ENCODE peak calls at places on chromosome 20, in four cellular contexts. O is MM.1S, F is HCT116, R is GM23248. E is an unnamed sample.

GRCh38 chr20:43725666-43726065 is 1.1 kb downstream of the GTSF1L start:
- DNase-seq in O (no peak), F (no peak), R (no peak), E (no peak)

GRCh38 chr20:1302578-1303541 is 26.1 kb downstream of the SDCBP2 start:
- DNase-seq in O (no peak), F (no peak), R (no peak), E (no peak)

GRCh38 chr20:460707-461106 is 1.6 kb downstream of the TBC1D20 start:
- DNase-seq in O (no peak), F (no peak), R (peak), E (no peak)

GRCh38 chr20:48717095-48717958 is 110.5 kb downstream of the PREX1 start:
- DNase-seq in O (no peak), F (no peak), R (no peak), E (no peak)

GRCh38 chr20:10414982-10415650 is 18.9 kb downstream of the MKKS start:
- DNase-seq in O (no peak), F (no peak), R (peak), E (peak)

GRCh38 chr20:2521369-2522305 is 12.9 kb upstream of the ZNF343 start:
- DNase-seq in O (peak), F (peak), R (peak), E (peak)

GRCh38 chr20:36606171-36607116 is 865 bp downstream of the RAB5IF start:
- DNase-seq in O (peak), F (no peak), R (peak), E (peak)

GRCh38 chr20:8019998-8020247 is 362 bp upstream of the TMX4 start:
- DNase-seq in O (no peak), F (no peak), R (no peak), E (no peak)

GRCh38 chr20:56924976-56925695 is 296.0 kb downstream of the TFAP2C start:
- DNase-seq in O (no peak), F (no peak), R (peak), E (no peak)

GRCh38 chr20:7492257-7492656 is 448.0 kb downstream of the HAO1 start:
- DNase-seq in O (no peak), F (no peak), R (no peak), E (no peak)

GRCh38 chr20:24499472-24499871 is 30.0 kb downstream of the SYNDIG1 start:
- DNase-seq in O (no peak), F (no peak), R (no peak), E (no peak)

GRCh38 chr20:11740975-11741374 is 176.7 kb upstream of the BTBD3 start:
- DNase-seq in O (no peak), F (no peak), R (no peak), E (peak)

GRCh38 chr20:6868864-6869263 is 101.4 kb downstream of the BMP2 start:
- DNase-seq in O (peak), F (no peak), R (no peak), E (no peak)

GRCh38 chr20:4152696-4153235 is 137.4 kb upstream of the RNF24 start:
- DNase-seq in O (no peak), F (no peak), R (peak), E (peak)

GRCh38 chr20:36728986-36729385 is 16.9 kb downstream of the NDRG3 start:
- DNase-seq in O (no peak), F (no peak), R (peak), E (peak)

GRCh38 chr20:47244451-47244850 is 112.0 kb downstream of the ZMYND8 start:
- DNase-seq in O (no peak), F (no peak), R (no peak), E (no peak)

GRCh38 chr20:41889125-41889870 is 271.1 kb upstream of the CHD6 start:
- DNase-seq in O (no peak), F (peak), R (no peak), E (peak)

GRCh38 chr20:43737925-43738324 is 11.1 kb upstream of the GTSF1L start:
- DNase-seq in O (no peak), F (no peak), R (no peak), E (no peak)

GRCh38 chr20:1309439-1309847 is 19.5 kb downstream of the SDCBP2 start:
- DNase-seq in O (no peak), F (no peak), R (no peak), E (no peak)

GRCh38 chr20:35111141-35111888 is 18.7 kb upstream of the TRPC4AP start:
- DNase-seq in O (no peak), F (no peak), R (peak), E (peak)

GRCh38 chr20:43492101-43492500 is 15.4 kb upstream of the L3MBTL1 start:
- DNase-seq in O (no peak), F (no peak), R (no peak), E (peak)

GRCh38 chr20:24817351-24817750 is 131.7 kb upstream of the CST7 start:
- DNase-seq in O (no peak), F (no peak), R (no peak), E (no peak)

GRCh38 chr20:17896771-17897369 is 71.7 kb downstream of the SNX5 start:
- DNase-seq in O (peak), F (no peak), R (peak), E (no peak)

GRCh38 chr20:36830791-36831691 is 44.9 kb upstream of the TLDC2 start:
- DNase-seq in O (no peak), F (no peak), R (peak), E (peak)

GRCh38 chr20:51404297-51405060 is 138.0 kb downstream of the NFATC2 start:
- DNase-seq in O (peak), F (no peak), R (no peak), E (no peak)

GRCh38 chr20:24909086-24909780 is 39.8 kb upstream of the CST7 start:
- DNase-seq in O (no peak), F (no peak), R (no peak), E (no peak)

GRCh38 chr20:15476781-15477180 is 1096.5 kb downstream of the KIF16B start:
- DNase-seq in O (no peak), F (no peak), R (no peak), E (no peak)

GRCh38 chr20:25090492-25091429 is 8.8 kb upstream of the VSX1 start:
- DNase-seq in O (peak), F (no peak), R (no peak), E (peak)

GRCh38 chr20:14986026-14986655 is 648.7 kb upstream of the FLRT3 start:
- DNase-seq in O (no peak), F (no peak), R (no peak), E (peak)

GRCh38 chr20:39155996-39156395 is 193.9 kb downstream of the DHX35 start:
- DNase-seq in O (no peak), F (no peak), R (no peak), E (no peak)

GRCh38 chr20:14959506-14960493 is 622.4 kb upstream of the FLRT3 start:
- DNase-seq in O (peak), F (no peak), R (peak), E (peak)

GRCh38 chr20:62267543-62267942 is 29.2 kb downstream of the OSBPL2 start:
- DNase-seq in O (no peak), F (no peak), R (no peak), E (no peak)

GRCh38 chr20:62265365-62265764 is 27.0 kb downstream of the OSBPL2 start:
- DNase-seq in O (no peak), F (no peak), R (no peak), E (no peak)

GRCh38 chr20:62266851-62267250 is 28.5 kb downstream of the OSBPL2 start:
- DNase-seq in O (no peak), F (no peak), R (no peak), E (no peak)

GRCh38 chr20:62268228-62268900 is 30.0 kb downstream of the OSBPL2 start:
- DNase-seq in O (no peak), F (no peak), R (no peak), E (no peak)

DNA sequence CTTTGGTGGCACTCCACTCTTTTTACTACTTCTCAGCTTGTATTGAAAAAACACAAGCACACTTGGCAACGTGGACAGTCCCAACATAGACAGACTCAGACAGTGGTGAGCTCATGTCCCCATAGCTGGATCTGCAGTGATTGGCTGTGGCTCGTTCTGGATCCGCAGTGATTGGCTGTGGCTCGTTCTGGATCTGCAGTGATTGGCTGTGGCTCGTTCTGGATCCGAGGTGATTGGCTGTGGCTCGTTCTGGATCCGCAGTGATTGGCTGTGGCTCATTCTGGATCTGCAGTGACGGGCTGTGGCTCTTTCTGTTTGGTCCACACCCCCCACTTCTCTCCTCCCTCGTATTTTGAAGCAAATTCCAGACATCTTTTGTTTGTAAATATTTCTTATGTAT is 28.0 kb downstream of the OSBPL2 start:
- DNase-seq in O (no peak), F (no peak), R (no peak), E (peak)
- TF ChIP-seq EZH2phosphoT487 in O (no peak), F (no peak), R (no peak), E (no peak)

DNA sequence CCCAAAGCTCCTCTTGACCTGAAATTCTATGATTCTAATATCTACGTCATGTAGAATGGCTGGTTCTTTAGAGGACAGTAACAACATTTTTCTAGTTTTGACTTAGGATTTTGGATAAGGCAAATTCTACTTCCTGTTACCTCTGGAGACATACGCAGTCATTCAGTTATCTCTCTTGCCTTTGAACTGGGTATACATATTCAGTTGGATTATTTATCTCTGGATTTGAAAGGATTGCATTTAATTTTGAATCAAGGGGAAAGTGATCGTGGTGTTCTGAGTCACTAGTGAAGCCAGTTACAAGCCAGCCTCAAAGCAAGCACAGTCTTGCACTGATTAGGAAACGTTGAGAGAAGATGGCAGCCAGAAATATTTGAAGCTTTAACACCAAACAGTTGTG is 35.3 kb upstream of the BCAS1 start:
- DNase-seq in O (no peak), F (no peak), R (peak), E (no peak)
- TF ChIP-seq EZH2 in O (no peak), F (no peak), R (no peak), E (no peak)

GRCh38 chr20:13838664-13839063 is 53.8 kb downstream of the NDUFAF5 start:
- DNase-seq in O (no peak), F (no peak), R (no peak), E (no peak)
- TF ChIP-seq EZH2phosphoT487 in O (no peak), F (no peak), R (no peak), E (no peak)

GRCh38 chr20:64104667-64105451 is 2.5 kb downstream of the NPBWR2 start:
- DNase-seq in O (no peak), F (no peak), R (no peak), E (no peak)

GRCh38 chr20:64103871-64104666 is 3.3 kb downstream of the NPBWR2 start:
- DNase-seq in O (no peak), F (no peak), R (no peak), E (no peak)

GRCh38 chr20:64100946-64101688 is 6.2 kb downstream of the NPBWR2 start:
- DNase-seq in O (no peak), F (no peak), R (no peak), E (no peak)

GRCh38 chr20:64101731-64102621 is 5.4 kb downstream of the NPBWR2 start:
- DNase-seq in O (peak), F (no peak), R (peak), E (peak)

DNA sequence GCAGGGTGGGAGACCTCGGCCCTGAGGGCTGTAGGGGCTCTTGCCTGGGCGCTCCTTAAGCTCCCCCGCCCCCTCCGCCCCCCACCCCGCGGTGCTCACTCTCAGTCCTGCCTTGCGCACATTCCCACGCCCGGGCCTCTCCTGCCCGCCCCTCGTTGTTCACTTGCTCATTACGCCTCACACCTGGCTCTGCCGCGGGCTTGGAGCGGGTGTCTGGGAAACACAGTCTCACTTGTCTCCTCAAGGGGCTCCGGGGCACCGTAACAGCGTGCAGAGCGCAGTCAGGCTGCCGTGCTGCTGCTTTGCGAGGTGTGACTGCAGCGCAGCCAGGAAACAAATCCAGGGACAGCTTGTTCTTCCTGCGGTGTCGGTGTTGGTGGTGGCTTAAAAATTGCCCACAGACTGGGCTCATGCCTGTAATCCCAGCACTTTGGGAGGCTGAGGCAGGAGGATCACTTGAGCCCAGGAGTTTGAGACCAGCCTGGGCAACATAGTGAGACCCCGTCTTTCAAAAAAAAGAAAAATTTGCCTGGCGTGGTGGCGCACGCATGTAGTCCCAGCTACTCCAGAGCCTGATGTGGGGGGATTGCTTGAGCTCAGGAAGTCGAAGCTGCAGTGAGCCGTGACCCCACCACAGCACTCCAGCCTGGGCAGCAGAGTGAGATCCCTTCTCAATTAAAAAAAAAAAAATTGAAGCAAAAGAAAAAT is 4.6 kb downstream of the NPBWR2 start:
- DNase-seq in O (no peak), F (no peak), R (no peak), E (no peak)
- TF ChIP-seq EZH2 in O (no peak), F (no peak), R (peak), E (no peak)

DNA sequence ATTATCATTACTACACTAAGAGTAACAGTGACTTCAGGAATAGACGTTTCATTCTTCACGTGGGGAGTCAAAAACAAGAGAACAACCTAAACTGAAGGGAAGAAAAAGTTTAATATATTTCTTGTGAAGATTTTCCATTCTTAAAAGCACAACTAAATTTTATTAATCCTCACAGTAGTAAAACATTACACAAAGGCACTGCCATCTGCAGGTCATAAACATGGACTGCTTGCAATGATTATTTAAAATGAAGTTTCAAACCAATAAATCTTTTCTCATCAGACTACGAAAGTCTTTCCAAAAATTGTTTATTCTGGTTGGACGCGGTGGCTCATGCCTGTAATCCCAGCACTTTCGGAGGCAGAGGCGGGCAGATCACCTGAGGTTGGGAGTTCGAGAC is 2.6 kb downstream of the NCOA5 start:
- DNase-seq in O (no peak), F (no peak), R (peak), E (peak)
- TF ChIP-seq EZH2phosphoT487 in O (no peak), F (no peak), R (no peak), E (no peak)

GRCh38 chr20:19212524-19213502 is at the start of gene SLC24A3:
- DNase-seq in O (peak), F (no peak), R (peak), E (peak)
- TF ChIP-seq EZH2 in O (no peak), F (no peak), R (peak), E (peak)

DNA sequence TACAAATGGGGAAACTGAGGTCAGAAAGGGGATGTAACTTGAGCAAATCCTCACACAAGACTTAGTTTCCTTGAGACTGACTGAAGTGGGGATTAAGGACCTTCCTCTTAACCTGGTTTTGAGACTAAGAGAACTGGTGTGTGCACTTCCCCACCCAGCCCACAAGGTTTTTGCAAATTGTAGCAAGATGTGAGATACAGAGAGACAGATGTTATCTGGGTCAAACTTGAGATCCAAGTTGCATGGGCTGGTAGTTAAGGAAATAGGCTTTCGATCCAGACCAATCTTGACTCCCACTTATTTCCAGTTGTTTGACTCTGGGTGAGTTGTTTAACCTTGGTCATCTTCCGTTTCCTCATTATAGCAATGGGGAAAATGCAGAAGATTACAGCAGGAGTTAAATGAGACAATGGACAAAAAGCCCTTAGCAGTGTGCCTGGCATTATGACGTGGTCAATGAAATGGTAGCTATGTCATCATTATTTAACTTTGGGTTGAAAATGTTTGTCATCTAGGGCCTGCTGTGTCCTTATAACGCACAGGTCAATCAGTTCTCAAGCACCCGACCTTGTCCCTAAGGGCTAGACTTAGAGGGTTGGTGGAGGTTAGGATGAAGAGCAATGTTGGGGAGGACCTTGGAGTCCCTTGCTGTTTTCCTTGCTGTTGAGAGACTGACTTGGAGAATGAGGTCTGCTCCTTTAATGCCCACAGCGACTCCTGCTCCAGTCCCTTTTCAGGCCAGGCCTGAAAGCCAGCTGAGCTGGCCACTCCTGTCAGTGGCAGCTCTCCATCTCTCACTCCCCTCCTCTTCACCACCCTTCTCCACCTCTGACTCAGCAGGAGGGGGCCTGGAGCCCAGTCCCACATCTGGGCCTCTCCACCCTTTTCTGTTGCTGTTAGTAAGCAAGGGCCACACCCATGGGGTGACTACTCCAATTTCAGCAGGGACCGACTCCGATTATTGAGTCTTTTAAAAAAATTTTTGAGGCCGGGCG is 1.9 kb downstream of the SNX21 start:
- DNase-seq in O (no peak), F (no peak), R (peak), E (peak)
- TF ChIP-seq EZH2phosphoT487 in O (no peak), F (no peak), R (no peak), E (no peak)

E was measured in PC-3.